ENCODE peak calls at places on chromosomes 5 and 9, in seven cellular contexts. T, Q, N, D, S, X and B are unnamed samples. For H3K4me1, the result is how much of the 10 kb centered on the place peaks cover.

GRCh38 chr5:141825836-141826560 is 52.2 kb downstream of the PCDH1 start:
- DNase-seq in X (peak), S (no peak), D (peak), T (no peak), Q (peak), N (no peak), B (no peak)

GRCh38 chr5:153896701-153897100 is 142.0 kb downstream of the FAM114A2 start:
- DNase-seq in Q (peak), S (peak), X (no peak), D (no peak), N (no peak), T (no peak), B (no peak)

GRCh38 chr5:145697251-145698016 is 137.7 kb downstream of the PRELID2 start:
- DNase-seq in Q (peak), T (no peak), S (peak), D (peak), X (peak), N (no peak), B (no peak)

GRCh38 chr9:133487331-133487725 is 8.4 kb upstream of the SLC2A6 start:
- DNase-seq in Q (no peak), T (no peak), D (no peak), N (no peak), S (no peak), X (no peak), B (no peak)

GRCh38 chr9:129343697-129344375 is 165.8 kb upstream of the IER5L start:
- DNase-seq in X (peak), N (no peak), S (peak), T (peak), D (no peak), Q (peak), B (peak)

GRCh38 chr9:2785060-2785459 is 58.8 kb downstream of the PUM3 start:
- DNase-seq in D (no peak), Q (peak), X (no peak), S (no peak), N (no peak), T (no peak), B (no peak)

GRCh38 chr5:145943674-145944121 is 7.3 kb downstream of the SH3RF2 start:
- DNase-seq in Q (peak), D (peak), N (no peak), X (peak), S (peak), T (no peak), B (no peak)

GRCh38 chr5:138668451-138668850 is 84.8 kb upstream of the CTNNA1 start:
- DNase-seq in S (no peak), X (no peak), D (peak), T (no peak), Q (no peak), N (peak), B (peak)

GRCh38 chr5:139103762-139104161 is 94.4 kb downstream of the SIL1 start:
- DNase-seq in T (no peak), S (no peak), D (no peak), Q (no peak), N (no peak), X (no peak), B (no peak)

GRCh38 chr9:89674667-89675402 is 70.0 kb downstream of the GADD45G start:
- DNase-seq in Q (no peak), S (peak), T (no peak), N (no peak), X (no peak), D (no peak), B (peak)

GRCh38 chr5:137734962-137735530 is 843 bp downstream of the KLHL3 start:
- DNase-seq in S (peak), X (no peak), N (peak), Q (peak), D (peak), T (no peak), B (peak)

GRCh38 chr9:95028855-95029219 is 288.7 kb downstream of the FANCC start:
- DNase-seq in S (no peak), X (no peak), Q (no peak), D (no peak), N (no peak), T (no peak), B (peak)
- H3K4me1 ChIP-seq in S (half or more), X (half or more), Q (under half), D (under half), N (under half), T (half or more), B (under half)

DNA sequence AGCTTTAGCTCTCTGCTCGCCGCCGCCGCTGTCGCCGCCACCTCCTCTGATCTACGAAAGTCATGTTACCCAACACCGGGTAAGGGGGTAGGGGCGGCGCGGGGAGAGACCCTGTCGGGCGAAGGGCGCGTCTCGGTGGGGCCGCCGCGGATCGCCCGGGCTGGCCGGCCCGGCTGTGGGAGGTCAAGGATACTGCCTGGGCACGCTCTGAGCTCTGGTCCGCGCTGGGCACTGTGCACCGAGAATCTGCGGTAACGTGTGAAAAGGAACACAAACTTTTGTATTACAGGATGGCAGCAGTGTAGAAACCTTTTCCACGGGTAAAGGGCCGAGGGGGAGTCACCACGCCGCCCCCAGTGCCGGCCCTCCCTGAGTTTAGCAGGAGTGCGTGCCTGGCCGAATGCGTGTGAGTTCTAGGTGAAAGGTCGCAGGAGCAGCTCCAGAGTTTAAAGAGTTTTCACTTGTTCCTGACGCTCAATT is at the start of gene HSDL2:
- DNase-seq in Q (peak), S (no peak), D (no peak), N (peak), X (no peak), T (no peak), B (no peak)
- H3K4me1 ChIP-seq in Q (under half), S (half or more), D (under half), N (under half), X (under half), T (under half), B (under half)

DNA sequence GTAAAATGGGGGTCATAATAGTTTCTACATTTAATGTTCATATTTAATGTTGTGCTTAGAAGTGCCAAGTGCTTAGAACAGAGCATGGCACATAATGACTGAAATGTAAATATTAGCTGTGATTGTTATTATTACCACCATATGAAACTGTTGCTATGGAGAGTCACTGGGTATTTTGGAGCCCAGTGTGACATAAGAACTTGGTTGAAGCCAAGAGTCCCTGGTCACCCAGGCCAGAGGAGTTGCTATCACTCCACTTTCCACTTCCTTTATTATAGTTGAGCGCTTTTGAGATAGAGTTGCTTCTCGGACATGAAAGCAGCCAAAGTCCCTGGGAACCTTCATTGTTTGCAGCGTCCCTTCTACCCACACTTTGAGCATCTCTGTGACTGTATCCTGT is 77.1 kb downstream of the MAP1B start:
- DNase-seq in T (no peak), S (no peak), N (no peak), Q (no peak), D (no peak), X (no peak), B (no peak)
- H3K4me1 ChIP-seq in T (under half), S (under half), N (under half), Q (under half), D (under half), X (under half), B (under half)

DNA sequence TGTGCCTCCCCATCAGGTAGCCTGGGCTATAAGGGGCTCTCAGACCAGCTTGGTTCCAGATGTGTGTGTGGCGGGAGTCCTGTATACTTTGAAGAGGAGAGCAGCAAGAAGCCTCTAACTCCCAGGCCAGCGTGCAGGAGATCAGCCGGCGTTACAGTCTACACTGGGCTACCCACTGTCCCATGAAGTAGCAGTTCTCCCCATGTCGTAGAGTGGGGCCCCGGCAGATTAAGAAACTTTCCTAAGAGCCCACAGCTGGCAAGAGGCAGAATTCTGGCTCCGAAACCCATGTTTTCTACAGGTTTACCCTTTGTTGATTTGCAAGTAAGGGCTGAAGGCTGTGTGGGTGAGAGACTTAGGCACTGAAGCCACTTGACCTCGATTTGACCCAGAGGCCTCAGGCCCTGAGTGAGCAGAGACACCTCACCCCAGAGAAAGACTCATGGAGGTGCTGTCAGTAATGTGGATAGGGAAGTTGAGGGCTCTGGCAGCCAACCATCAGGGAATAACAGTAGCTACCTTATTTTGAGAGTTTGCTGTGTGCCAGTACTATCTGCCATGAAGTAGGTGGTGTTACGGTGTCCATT is 906 bp upstream of the B4GALT1 start:
- DNase-seq in N (no peak), D (peak), Q (no peak), X (no peak), S (no peak), T (no peak), B (peak)
- H3K4me1 ChIP-seq in N (under half), D (under half), Q (under half), X (half or more), S (half or more), T (under half), B (under half)